ENCODE peak calls at places on chromosomes 11 and 22, in five cellular contexts. N, H, X, J and V are unnamed samples. For H3K4me1, the result is how much of the 10 kb centered on the place peaks cover.

GRCh38 chr11:65492637-65493366 is 6.0 kb upstream of the MALAT1 start:
- DNase-seq in H (no peak), N (no peak), J (no peak), X (no peak), V (no peak)

GRCh38 chr11:35073691-35074382 is 65.1 kb upstream of the CD44 start:
- DNase-seq in N (no peak), J (no peak), X (no peak), H (no peak), V (no peak)

GRCh38 chr22:49693416-49693815 is 134.3 kb downstream of the BRD1 start:
- DNase-seq in H (no peak), N (no peak), J (peak), X (no peak), V (no peak)

GRCh38 chr11:93741882-93742226 is 382 bp downstream of the C11orf54 start:
- DNase-seq in H (no peak), N (no peak), X (no peak), J (no peak), V (no peak)

GRCh38 chr22:28139993-28140392 is 220.9 kb upstream of the PITPNB start:
- DNase-seq in J (no peak), X (no peak), H (no peak), N (no peak), V (no peak)

GRCh38 chr22:20174785-20175596 is 24.1 kb upstream of the CCDC188 start:
- DNase-seq in H (no peak), J (peak), N (no peak), X (no peak), V (no peak)

GRCh38 chr11:71201936-71202597 is 50.3 kb downstream of the SHANK2 start:
- DNase-seq in X (no peak), J (no peak), H (no peak), N (no peak), V (no peak)

GRCh38 chr11:1054143-1055108 is 17.9 kb upstream of the MUC6 start:
- DNase-seq in J (peak), X (no peak), H (no peak), N (no peak), V (no peak)

GRCh38 chr11:117819096-117820040 is 5.2 kb downstream of the FXYD2 start:
- DNase-seq in J (peak), H (no peak), X (peak), N (no peak), V (no peak)

GRCh38 chr11:117818036-117818858 is 6.3 kb downstream of the FXYD2 start:
- DNase-seq in N (no peak), J (peak), X (no peak), H (peak), V (peak)

GRCh38 chr11:117816151-117816741 is 8.3 kb downstream of the FXYD2 start:
- DNase-seq in H (no peak), N (no peak), X (peak), J (peak), V (no peak)

GRCh38 chr11:117816846-117817212 is 7.7 kb downstream of the FXYD2 start:
- DNase-seq in N (no peak), J (no peak), H (no peak), X (no peak), V (no peak)

DNA sequence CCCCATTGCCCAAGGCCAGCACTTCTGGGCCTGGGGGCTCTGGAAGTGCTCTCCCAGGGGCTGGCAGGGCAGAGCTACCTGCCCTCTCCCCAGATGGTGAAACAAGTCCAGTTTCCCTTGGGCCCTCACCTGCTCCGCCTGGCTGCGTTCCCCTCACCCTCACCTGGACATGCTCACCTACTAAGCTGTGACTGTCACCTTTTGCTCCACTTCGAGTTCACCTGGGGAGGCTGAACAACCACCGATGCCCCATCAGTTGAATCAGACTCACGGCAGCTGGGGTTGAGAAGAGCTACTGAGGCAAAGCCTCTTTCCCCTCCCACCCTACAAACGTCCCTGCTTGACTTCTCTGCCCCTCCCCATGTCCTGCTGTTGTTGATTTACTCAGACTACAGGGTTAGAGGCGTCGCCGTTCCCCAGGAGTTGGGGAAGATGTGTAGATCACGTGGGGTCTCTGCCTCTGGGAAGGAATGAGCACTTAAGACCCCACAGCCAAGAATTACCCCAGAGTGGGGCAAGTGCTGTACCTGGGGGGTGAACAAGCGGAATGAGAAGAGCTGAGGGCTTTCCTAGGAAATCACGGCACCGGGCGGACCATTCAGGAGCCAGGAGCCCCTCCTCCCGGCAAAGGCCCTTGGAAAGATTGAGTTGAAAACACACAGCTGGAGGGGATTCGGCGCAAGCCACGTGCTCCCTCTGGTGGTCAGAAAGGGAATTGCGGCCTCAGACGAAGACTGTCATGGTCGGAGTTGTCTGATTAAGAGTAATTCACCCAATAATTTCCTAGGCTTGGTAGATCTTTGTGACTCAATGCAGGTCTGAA is 7.1 kb downstream of the FXYD2 start:
- DNase-seq in X (peak), H (peak), J (peak), N (no peak), V (peak)
- H3K4me1 ChIP-seq in X (under half), H (half or more), J (under half), N (under half), V (under half)

DNA sequence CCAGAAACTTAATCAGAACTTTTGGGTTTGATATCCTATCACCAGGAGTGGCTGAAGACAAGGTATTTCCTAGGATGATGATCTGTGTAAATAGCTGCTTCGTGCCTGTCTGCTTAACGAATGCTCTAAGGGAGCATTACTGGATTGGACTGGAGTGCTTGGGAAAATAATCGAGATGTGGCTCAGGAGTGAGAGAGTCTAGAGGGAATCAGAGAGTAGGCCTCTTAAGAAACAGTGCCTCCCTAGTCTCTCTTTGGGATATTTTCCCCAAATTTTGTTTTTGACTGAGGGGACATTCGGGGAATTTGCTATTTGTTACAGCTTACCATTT is 2.5 kb downstream of the MAML2 start:
- DNase-seq in X (no peak), J (no peak), N (no peak), H (no peak), V (no peak)
- H3K4me1 ChIP-seq in X (under half), J (half or more), N (under half), H (under half), V (under half)

GRCh38 chr11:119366690-119367620 is 14.5 kb downstream of the USP2 start:
- DNase-seq in N (no peak), H (no peak), J (no peak), X (no peak), V (no peak)
- H3K4me1 ChIP-seq in N (half or more), H (under half), J (under half), X (under half), V (under half)

DNA sequence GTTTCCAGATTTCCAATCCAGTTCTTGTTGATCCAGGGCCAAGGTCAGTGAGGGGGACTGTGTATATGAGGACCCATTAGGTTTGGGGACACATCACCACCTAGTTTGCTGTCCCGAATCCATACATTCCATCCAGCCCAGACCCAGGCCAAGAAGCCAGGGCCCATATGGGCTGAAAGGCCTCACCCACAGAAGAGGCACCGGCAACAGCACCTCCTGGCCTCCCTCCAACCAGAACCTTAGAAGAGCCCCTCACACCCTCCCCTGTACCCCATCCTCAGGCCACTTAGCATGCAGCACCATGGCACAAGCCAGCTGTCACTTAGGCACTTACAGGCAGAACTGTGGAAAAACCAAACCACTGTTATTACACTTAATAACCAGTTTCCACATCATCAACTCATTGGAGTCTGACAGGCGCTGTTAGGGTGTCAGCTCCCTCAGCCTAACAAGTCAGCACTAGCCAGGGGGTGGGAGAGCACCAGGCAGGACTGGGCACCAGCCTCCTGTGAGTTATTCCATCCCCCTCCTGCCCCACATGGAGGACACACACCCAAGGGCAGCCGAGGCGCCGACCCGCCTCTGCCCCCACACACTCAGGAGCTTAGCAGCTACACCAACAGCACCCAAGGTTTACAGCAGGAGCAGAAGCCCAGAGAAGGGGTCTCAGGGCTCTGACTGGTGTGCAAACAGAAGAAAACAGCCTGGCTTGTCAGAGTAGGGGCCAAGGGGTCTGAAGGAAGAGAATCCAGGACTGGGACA is 132.0 kb downstream of the BUD13 start:
- DNase-seq in J (peak), X (no peak), N (no peak), H (no peak), V (no peak)
- H3K4me1 ChIP-seq in J (under half), X (under half), N (under half), H (under half), V (under half)

DNA sequence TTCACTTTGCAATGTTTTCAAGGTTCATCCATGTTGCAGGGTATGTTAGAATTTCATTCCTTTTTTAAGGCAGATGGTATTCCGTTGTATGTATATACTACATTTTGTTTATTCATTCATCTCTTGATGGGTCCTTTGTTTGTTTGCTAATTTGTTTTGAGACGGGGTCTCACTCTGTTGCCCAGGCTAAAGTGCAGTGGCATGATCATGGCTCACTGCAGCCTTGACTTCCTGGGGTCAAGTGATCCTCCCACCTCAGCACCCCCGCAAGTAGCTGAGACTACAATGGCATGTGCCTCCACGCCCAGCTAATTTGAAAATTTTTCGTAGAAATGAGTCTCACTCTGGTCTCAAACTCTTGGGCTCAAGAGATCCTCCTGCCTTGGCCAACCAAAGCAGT is 6.2 kb downstream of the UVRAG start:
- DNase-seq in J (no peak), N (no peak), H (no peak), X (no peak), V (no peak)
- H3K4me1 ChIP-seq in J (under half), N (under half), H (under half), X (under half), V (under half)

DNA sequence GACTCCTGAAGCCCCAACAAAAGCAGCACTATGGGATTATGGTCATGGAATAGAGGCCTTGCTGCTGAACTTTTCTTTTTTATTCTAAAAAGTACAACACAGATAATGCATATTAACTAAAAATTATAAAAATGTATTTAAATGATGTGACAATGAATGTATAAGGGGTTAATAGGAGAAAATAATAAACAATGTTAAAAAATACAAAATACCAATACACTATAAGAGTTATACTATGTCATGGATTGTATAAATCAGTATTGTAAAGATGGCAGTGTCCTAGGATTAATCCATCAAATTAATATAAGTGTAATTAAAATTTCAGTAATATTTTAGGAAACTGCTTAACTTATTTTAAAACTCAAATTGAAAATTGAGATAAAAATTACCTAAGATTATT is 58.3 kb upstream of the TOP3B start:
- DNase-seq in X (no peak), N (no peak), H (no peak), J (no peak), V (no peak)
- H3K4me1 ChIP-seq in X (under half), N (under half), H (under half), J (under half), V (under half)

GRCh38 chr11:118007040-118007439 is 20.8 kb downstream of the IL10RA start:
- DNase-seq in H (no peak), N (no peak), J (no peak), X (no peak), V (no peak)

GRCh38 chr11:118008271-118008903 is 22.2 kb downstream of the IL10RA start:
- DNase-seq in X (no peak), H (no peak), J (no peak), N (no peak), V (no peak)

GRCh38 chr11:118004543-118005223 is 18.5 kb downstream of the IL10RA start:
- DNase-seq in H (no peak), J (no peak), X (no peak), N (no peak), V (no peak)

GRCh38 chr11:118005224-118006152 is 19.3 kb downstream of the IL10RA start:
- DNase-seq in N (no peak), H (no peak), X (no peak), J (peak), V (no peak)

DNA sequence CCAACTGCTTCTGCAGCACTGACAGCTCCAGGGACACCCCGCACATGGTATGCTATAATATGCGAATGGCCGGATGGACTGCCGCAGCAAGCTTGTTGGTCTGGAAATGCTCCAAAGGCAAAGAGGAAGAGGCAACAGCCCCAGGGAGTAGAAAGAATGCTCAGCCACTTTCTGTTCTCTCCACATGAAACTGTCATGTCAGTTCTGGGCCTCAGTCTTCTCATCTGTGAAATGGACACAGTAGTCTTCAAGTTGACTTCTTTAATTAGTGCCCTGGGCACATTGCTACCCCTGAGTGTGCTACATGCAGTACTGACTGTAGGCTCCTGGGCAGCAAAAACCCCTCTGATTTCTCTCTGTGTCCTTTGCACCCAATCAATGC is 19.9 kb downstream of the IL10RA start:
- DNase-seq in J (no peak), X (no peak), H (no peak), N (no peak), V (no peak)
- H3K4me1 ChIP-seq in J (under half), X (under half), H (half or more), N (under half), V (half or more)

GRCh38 chr11:82932564-82932963 is 31.0 kb downstream of the DDIAS start:
- DNase-seq in H (no peak), N (no peak), X (no peak), J (no peak), V (no peak)
- H3K4me1 ChIP-seq in H (under half), N (under half), X (under half), J (under half), V (under half)

GRCh38 chr22:50716291-50717024 is 21.5 kb upstream of the ACR start:
- DNase-seq in X (no peak), N (no peak), H (no peak), J (no peak), V (no peak)

GRCh38 chr22:50715776-50716175 is 22.2 kb upstream of the ACR start:
- DNase-seq in J (no peak), X (no peak), H (no peak), N (no peak), V (no peak)

GRCh38 chr22:50718352-50718709 is 19.7 kb upstream of the ACR start:
- DNase-seq in X (no peak), N (no peak), J (no peak), H (no peak), V (no peak)

GRCh38 chr22:50719814-50720300 is 18.1 kb upstream of the ACR start:
- DNase-seq in J (peak), X (no peak), H (no peak), N (no peak), V (no peak)

GRCh38 chr22:50717709-50718351 is 20.2 kb upstream of the ACR start:
- DNase-seq in N (no peak), J (no peak), X (no peak), H (no peak), V (no peak)
- H3K4me1 ChIP-seq in N (under half), J (under half), X (under half), H (under half), V (under half)